ENCODE peak calls at places on chromosomes 7 and 10, in ten cellular contexts. D, M, W, C, Z, E, L, H, F and U are unnamed samples.
A peak's percentile ranks its signal among the peaks of the same experiment; 100 is the strongest.

GRCh38 chr7:73909051-73909941 is 48.3 kb downstream of the TMEM270 start:
- DNase-seq in Z (no peak), M (no peak), C (no peak), F (no peak), E (no peak), D (no peak), H (no peak), W (no peak), L (no peak), U (no peak)

GRCh38 chr10:103757531-103758293 is 97.7 kb downstream of the SH3PXD2A start:
- DNase-seq in L (peak; percentile 8), Z (no peak), F (no peak), M (no peak), D (no peak), H (no peak), W (peak; percentile 29), C (no peak), E (no peak), U (peak; percentile 60)

GRCh38 chr10:55370021-55370420 is 569.0 kb upstream of the PCDH15 start:
- DNase-seq in W (no peak), E (peak; percentile 9), H (no peak), M (no peak), L (no peak), Z (no peak), D (no peak), C (peak; percentile 60), F (no peak), U (no peak)

GRCh38 chr10:106479619-106480018 is 684.9 kb downstream of the SORCS1 start:
- DNase-seq in L (no peak), H (no peak), M (no peak), W (no peak), Z (no peak), F (no peak), E (no peak), D (no peak), C (no peak), U (no peak)

GRCh38 chr10:31604141-31604540 is 285.1 kb downstream of the ZEB1 start:
- DNase-seq in M (no peak), L (no peak), D (no peak), W (no peak), H (no peak), F (no peak), C (peak; percentile 81), E (no peak), Z (no peak), U (no peak)

GRCh38 chr7:5549096-5549896 is 125.7 kb upstream of the TNRC18 start:
- DNase-seq in C (no peak), H (no peak), Z (no peak), L (peak; percentile 62), E (no peak), F (no peak), D (no peak), W (no peak), M (no peak), U (no peak)

GRCh38 chr7:23490357-23491131 is 20.3 kb upstream of the IGF2BP3 start:
- DNase-seq in E (no peak), C (peak; percentile 76), W (no peak), D (no peak), L (no peak), Z (peak; percentile 18), M (no peak), H (peak; percentile 67), F (no peak), U (peak; percentile 56)

GRCh38 chr7:34315032-34315431 is 343.0 kb upstream of the NPSR1 start:
- DNase-seq in L (no peak), F (no peak), D (no peak), C (no peak), Z (no peak), H (no peak), E (peak; percentile 91), W (no peak), M (no peak), U (no peak)

GRCh38 chr7:22433710-22434460 is 66.1 kb downstream of the STEAP1B start:
- DNase-seq in L (no peak), W (no peak), C (no peak), M (no peak), F (no peak), Z (no peak), E (no peak), H (no peak), D (no peak), U (no peak)

GRCh38 chr10:118584181-118584954 is 11.1 kb downstream of the PRLHR start:
- DNase-seq in C (no peak), M (no peak), Z (no peak), H (no peak), L (no peak), D (peak; percentile 34), W (no peak), E (no peak), F (no peak), U (no peak)

GRCh38 chr10:3740157-3740871 is 44.7 kb downstream of the KLF6 start:
- DNase-seq in E (peak; percentile 42), W (no peak), L (no peak), H (peak; percentile 11), M (no peak), Z (no peak), F (no peak), C (no peak), D (no peak), U (no peak)

GRCh38 chr7:116591202-116592040 is 66.6 kb downstream of the CAV1 start:
- DNase-seq in D (no peak), W (peak; percentile 8), C (peak; percentile 69), E (no peak), H (no peak), L (peak; percentile 34), F (no peak), Z (no peak), M (no peak), U (peak; percentile 19)

GRCh38 chr7:128065872-128066271 is 34.6 kb upstream of the LRRC4 start:
- DNase-seq in Z (no peak), M (no peak), E (no peak), D (no peak), W (peak; percentile 39), H (no peak), C (no peak), F (no peak), L (no peak), U (peak; percentile 61)

GRCh38 chr7:11228515-11228914 is 254.8 kb downstream of the PHF14 start:
- DNase-seq in D (no peak), H (no peak), M (no peak), C (peak; percentile 47), Z (peak; percentile 53), E (no peak), L (no peak), F (no peak), W (peak; percentile 73), U (peak; percentile 80)

GRCh38 chr10:62264702-62265436 is 3.8 kb downstream of the RTKN2 start:
- DNase-seq in D (no peak), M (no peak), E (peak; percentile 68), W (peak; percentile 48), C (peak; percentile 69), L (peak; percentile 73), H (no peak), F (no peak), Z (no peak), U (peak; percentile 36)

GRCh38 chr10:46237815-46238510 is 48.8 kb upstream of the ANTXRL start:
- DNase-seq in F (no peak), E (no peak), C (no peak), D (no peak), M (no peak), H (no peak), Z (no peak), W (no peak), L (no peak), U (no peak)

GRCh38 chr10:77799352-77799751 is 127.2 kb downstream of the DLG5 start:
- DNase-seq in M (no peak), C (no peak), W (no peak), H (no peak), Z (no peak), L (no peak), E (no peak), F (no peak), D (no peak), U (no peak)

GRCh38 chr10:77603529-77603927 is 34.1 kb downstream of the KCNMA1 start:
- DNase-seq in Z (no peak), L (no peak), C (peak; percentile 24), E (no peak), F (no peak), M (no peak), W (peak; percentile 17), H (no peak), D (no peak), U (no peak)

GRCh38 chr10:386751-387693 is 251.8 kb downstream of the ZMYND11 start:
- DNase-seq in L (no peak), C (no peak), D (no peak), W (no peak), F (no peak), Z (no peak), E (no peak), M (no peak), H (no peak), U (no peak)

GRCh38 chr7:131329176-131329570 is 1.5 kb downstream of the MKLN1 start:
- DNase-seq in M (no peak), D (no peak), L (no peak), W (no peak), H (no peak), C (peak; percentile 39), E (no peak), Z (no peak), F (no peak), U (peak; percentile 23)

GRCh38 chr10:3542185-3542611 is 242.8 kb downstream of the KLF6 start:
- DNase-seq in H (no peak), C (no peak), L (no peak), E (peak; percentile 87), F (no peak), Z (no peak), M (no peak), W (no peak), D (no peak), U (no peak)

GRCh38 chr7:141358376-141358775 is 192.8 kb upstream of the AGK start:
- DNase-seq in W (no peak), L (no peak), C (no peak), D (no peak), E (no peak), Z (no peak), F (no peak), M (no peak), H (no peak), U (no peak)

GRCh38 chr7:96088579-96088978 is 233.3 kb downstream of the SLC25A13 start:
- DNase-seq in W (no peak), Z (no peak), M (no peak), E (no peak), H (no peak), L (no peak), F (no peak), D (no peak), C (peak; percentile 85), U (no peak)

GRCh38 chr10:108561649-108562048 is 1361.7 kb downstream of the XPNPEP1 start:
- DNase-seq in H (no peak), E (peak; percentile 28), L (no peak), Z (no peak), F (no peak), W (no peak), C (no peak), D (no peak), M (no peak), U (no peak)

GRCh38 chr10:124614003-124614659 is 130.0 kb downstream of the FAM53B start:
- DNase-seq in E (no peak), Z (no peak), M (no peak), W (no peak), L (no peak), C (no peak), H (no peak), F (no peak), D (no peak), U (no peak)

GRCh38 chr7:77800158-77800557 is 1.6 kb downstream of the PHTF2 start:
- DNase-seq in E (no peak), W (no peak), F (no peak), L (no peak), M (no peak), Z (no peak), H (no peak), C (no peak), D (no peak), U (no peak)

GRCh38 chr7:1142051-1142635 is 17.9 kb downstream of the ZFAND2A start:
- DNase-seq in D (no peak), H (no peak), L (no peak), E (no peak), W (no peak), F (no peak), Z (no peak), C (no peak), M (no peak), U (no peak)

GRCh38 chr7:5396999-5397656 is 26.5 kb downstream of the TNRC18 start:
- DNase-seq in H (peak; percentile 94), M (no peak), W (peak; percentile 74), D (no peak), E (peak; percentile 76), L (no peak), F (no peak), C (no peak), Z (peak; percentile 52), U (peak; percentile 54)